ENCODE peak calls at places on chromosomes 11 and 22, in eight cellular contexts. One of them, this sample, is unnamed. For H3K4me1 and H3K36me3, the result is how much of the 10 kb centered on the place peaks cover.

GRCh38 chr11:35066783-35067476 is 72.0 kb upstream of the CD44 start:
- ATAC-seq in K562: no peak
- ATAC-seq in GM12878: peak
- ATAC-seq in GM23338: no peak
- ATAC-seq in Panc1: no peak
- ATAC-seq in HepG2: no peak
- ATAC-seq in HCT116: no peak
- ATAC-seq in upper lobe of left lung: no peak
- ATAC-seq in this sample: no peak

GRCh38 chr11:108144615-108145014 is 23.2 kb downstream of the ACAT1 start:
- ATAC-seq in HCT116: no peak
- ATAC-seq in HepG2: no peak
- ATAC-seq in K562: no peak
- ATAC-seq in Panc1: no peak
- ATAC-seq in GM12878: no peak
- ATAC-seq in GM23338: no peak
- ATAC-seq in upper lobe of left lung: no peak
- ATAC-seq in this sample: no peak

GRCh38 chr11:36441610-36442208 is 68.4 kb downstream of the TRAF6 start:
- ATAC-seq in upper lobe of left lung: no peak
- ATAC-seq in Panc1: no peak
- ATAC-seq in GM23338: no peak
- ATAC-seq in HepG2: no peak
- ATAC-seq in K562: no peak
- ATAC-seq in GM12878: peak
- ATAC-seq in HCT116: no peak
- ATAC-seq in this sample: no peak

GRCh38 chr22:49617866-49618688 is 209.6 kb downstream of the BRD1 start:
- ATAC-seq in GM23338: no peak
- ATAC-seq in GM12878: no peak
- ATAC-seq in HepG2: no peak
- ATAC-seq in K562: no peak
- ATAC-seq in Panc1: no peak
- ATAC-seq in HCT116: no peak
- ATAC-seq in upper lobe of left lung: no peak
- ATAC-seq in this sample: no peak

GRCh38 chr11:121841487-121842167 is 274.4 kb downstream of the BLID start:
- ATAC-seq in upper lobe of left lung: no peak
- ATAC-seq in GM23338: peak
- ATAC-seq in HCT116: no peak
- ATAC-seq in GM12878: no peak
- ATAC-seq in HepG2: no peak
- ATAC-seq in Panc1: no peak
- ATAC-seq in K562: no peak
- ATAC-seq in this sample: no peak

GRCh38 chr11:39570526-39570925 is 1888.9 kb downstream of the LRRC4C start:
- ATAC-seq in upper lobe of left lung: no peak
- ATAC-seq in GM12878: no peak
- ATAC-seq in GM23338: no peak
- ATAC-seq in HepG2: no peak
- ATAC-seq in HCT116: no peak
- ATAC-seq in Panc1: no peak
- ATAC-seq in K562: no peak
- ATAC-seq in this sample: no peak

GRCh38 chr11:73249304-73249703 is 22.8 kb upstream of the P2RY6 start:
- ATAC-seq in K562: peak
- ATAC-seq in HCT116: no peak
- ATAC-seq in GM12878: peak
- ATAC-seq in GM23338: no peak
- ATAC-seq in upper lobe of left lung: no peak
- ATAC-seq in Panc1: no peak
- ATAC-seq in HepG2: no peak
- ATAC-seq in this sample: no peak

GRCh38 chr11:18225906-18226305 is 10.7 kb downstream of the SAA4 start:
- ATAC-seq in K562: no peak
- ATAC-seq in HepG2: no peak
- ATAC-seq in HCT116: no peak
- ATAC-seq in GM23338: no peak
- ATAC-seq in GM12878: no peak
- ATAC-seq in Panc1: no peak
- ATAC-seq in upper lobe of left lung: no peak
- ATAC-seq in this sample: no peak

GRCh38 chr11:117462183-117462574 is 134.5 kb downstream of the CEP164 start:
- ATAC-seq in Panc1: no peak
- ATAC-seq in HCT116: no peak
- ATAC-seq in K562: no peak
- ATAC-seq in HepG2: no peak
- ATAC-seq in GM23338: no peak
- ATAC-seq in GM12878: no peak
- ATAC-seq in upper lobe of left lung: no peak
- ATAC-seq in this sample: no peak

GRCh38 chr22:48099251-48099650 is 1336.8 kb downstream of the TBC1D22A start:
- ATAC-seq in HepG2: no peak
- ATAC-seq in HCT116: no peak
- ATAC-seq in K562: no peak
- ATAC-seq in upper lobe of left lung: no peak
- ATAC-seq in Panc1: no peak
- ATAC-seq in GM12878: no peak
- ATAC-seq in GM23338: no peak
- ATAC-seq in this sample: no peak

GRCh38 chr22:48098936-48099245 is 1336.4 kb downstream of the TBC1D22A start:
- ATAC-seq in HepG2: no peak
- ATAC-seq in K562: no peak
- ATAC-seq in Panc1: no peak
- ATAC-seq in upper lobe of left lung: no peak
- ATAC-seq in GM12878: peak
- ATAC-seq in HCT116: no peak
- ATAC-seq in GM23338: no peak
- ATAC-seq in this sample: no peak

GRCh38 chr22:48098243-48098935 is 1335.9 kb downstream of the TBC1D22A start:
- ATAC-seq in Panc1: no peak
- ATAC-seq in HCT116: no peak
- ATAC-seq in K562: no peak
- ATAC-seq in GM23338: no peak
- ATAC-seq in upper lobe of left lung: no peak
- ATAC-seq in GM12878: peak
- ATAC-seq in HepG2: no peak
- ATAC-seq in this sample: no peak

GRCh38 chr22:48100685-48101417 is 1338.4 kb downstream of the TBC1D22A start:
- ATAC-seq in GM23338: no peak
- ATAC-seq in Panc1: no peak
- ATAC-seq in HCT116: no peak
- ATAC-seq in upper lobe of left lung: no peak
- ATAC-seq in HepG2: no peak
- ATAC-seq in GM12878: no peak
- ATAC-seq in K562: no peak
- ATAC-seq in this sample: no peak

DNA sequence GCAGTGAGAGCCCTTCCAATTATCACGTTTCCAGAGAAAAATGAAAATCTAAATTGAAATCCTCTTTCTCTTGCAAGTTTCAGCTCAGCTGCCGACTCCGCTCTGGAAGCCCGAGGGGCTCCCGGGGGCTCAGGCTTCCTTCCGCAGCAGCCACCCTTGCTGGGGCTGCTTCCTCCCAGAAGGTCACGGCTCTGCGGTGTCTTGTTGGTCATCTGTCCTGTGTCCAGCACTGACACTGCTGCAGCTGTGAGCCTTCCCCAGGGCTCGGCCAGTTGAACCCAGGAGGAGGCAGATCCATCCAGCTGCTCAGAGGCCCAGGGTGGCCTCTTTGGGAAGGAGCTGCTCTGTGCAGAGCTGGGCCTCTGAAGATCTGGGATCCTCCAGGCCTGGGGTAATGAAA is 1337.2 kb downstream of the TBC1D22A start:
- ATAC-seq in K562: no peak
- ATAC-seq in HepG2: no peak
- ATAC-seq in upper lobe of left lung: no peak
- ATAC-seq in HCT116: no peak
- ATAC-seq in GM23338: no peak
- ATAC-seq in Panc1: no peak
- ATAC-seq in GM12878: no peak
- ATAC-seq in this sample: no peak
- H3K4me1 ChIP-seq in K562: under half
- H3K4me1 ChIP-seq in HepG2: under half
- H3K4me1 ChIP-seq in upper lobe of left lung: under half
- H3K4me1 ChIP-seq in HCT116: under half
- H3K4me1 ChIP-seq in GM23338: under half
- H3K4me1 ChIP-seq in Panc1: under half
- H3K4me1 ChIP-seq in GM12878: under half
- H3K4me1 ChIP-seq in this sample: under half

GRCh38 chr22:38802671-38803121 is 8.8 kb upstream of the DNAL4 start:
- ATAC-seq in HCT116: peak
- ATAC-seq in upper lobe of left lung: peak
- ATAC-seq in Panc1: peak
- ATAC-seq in GM23338: peak
- ATAC-seq in HepG2: peak
- ATAC-seq in GM12878: no peak
- ATAC-seq in K562: peak
- ATAC-seq in this sample: peak
- TF ChIP-seq POLR2AphosphoS5 in HCT116: peak
- TF ChIP-seq POLR2AphosphoS5 in upper lobe of left lung: peak
- TF ChIP-seq POLR2AphosphoS5 in Panc1: no peak
- TF ChIP-seq POLR2AphosphoS5 in GM23338: no peak
- TF ChIP-seq POLR2AphosphoS5 in HepG2: no peak
- TF ChIP-seq POLR2AphosphoS5 in GM12878: no peak
- TF ChIP-seq POLR2AphosphoS5 in K562: no peak
- TF ChIP-seq POLR2AphosphoS5 in this sample: peak

GRCh38 chr11:47572715-47573255 is 6.0 kb downstream of the KBTBD4 start:
- ATAC-seq in K562: peak
- ATAC-seq in HepG2: no peak
- ATAC-seq in GM23338: no peak
- ATAC-seq in HCT116: no peak
- ATAC-seq in upper lobe of left lung: no peak
- ATAC-seq in Panc1: peak
- ATAC-seq in GM12878: no peak
- ATAC-seq in this sample: no peak

GRCh38 chr11:47571895-47572294 is 6.5 kb downstream of the PTPMT1 start:
- ATAC-seq in HepG2: no peak
- ATAC-seq in Panc1: no peak
- ATAC-seq in GM12878: no peak
- ATAC-seq in HCT116: no peak
- ATAC-seq in K562: no peak
- ATAC-seq in upper lobe of left lung: no peak
- ATAC-seq in GM23338: no peak
- ATAC-seq in this sample: no peak

GRCh38 chr11:47573321-47573720 is 5.4 kb downstream of the KBTBD4 start:
- ATAC-seq in HCT116: no peak
- ATAC-seq in upper lobe of left lung: no peak
- ATAC-seq in K562: no peak
- ATAC-seq in Panc1: no peak
- ATAC-seq in GM12878: no peak
- ATAC-seq in HepG2: no peak
- ATAC-seq in GM23338: no peak
- ATAC-seq in this sample: no peak

GRCh38 chr11:47578524-47579460 is at the start of the genes KBTBD4 and NDUFS3:
- ATAC-seq in GM12878: peak
- ATAC-seq in K562: peak
- ATAC-seq in GM23338: peak
- ATAC-seq in Panc1: peak
- ATAC-seq in upper lobe of left lung: peak
- ATAC-seq in HCT116: peak
- ATAC-seq in HepG2: peak
- ATAC-seq in this sample: peak

GRCh38 chr11:47577460-47578041 is 1.2 kb downstream of the KBTBD4 start:
- ATAC-seq in GM12878: no peak
- ATAC-seq in upper lobe of left lung: no peak
- ATAC-seq in Panc1: no peak
- ATAC-seq in K562: peak
- ATAC-seq in HepG2: no peak
- ATAC-seq in GM23338: no peak
- ATAC-seq in HCT116: no peak
- ATAC-seq in this sample: no peak
- H3K36me3 ChIP-seq in GM12878: under half
- H3K36me3 ChIP-seq in upper lobe of left lung: half or more
- H3K36me3 ChIP-seq in Panc1: under half
- H3K36me3 ChIP-seq in K562: half or more
- H3K36me3 ChIP-seq in HepG2: under half
- H3K36me3 ChIP-seq in GM23338: under half
- H3K36me3 ChIP-seq in HCT116: under half
- H3K36me3 ChIP-seq in this sample: under half

GRCh38 chr22:43005106-43005505 is 9.8 kb downstream of the PACSIN2 start:
- ATAC-seq in HCT116: no peak
- ATAC-seq in Panc1: no peak
- ATAC-seq in upper lobe of left lung: no peak
- ATAC-seq in HepG2: no peak
- ATAC-seq in K562: no peak
- ATAC-seq in GM23338: no peak
- ATAC-seq in GM12878: no peak
- ATAC-seq in this sample: no peak

GRCh38 chr22:43006753-43007152 is 8.2 kb downstream of the PACSIN2 start:
- ATAC-seq in Panc1: no peak
- ATAC-seq in HCT116: no peak
- ATAC-seq in GM12878: no peak
- ATAC-seq in upper lobe of left lung: peak
- ATAC-seq in K562: no peak
- ATAC-seq in GM23338: no peak
- ATAC-seq in HepG2: no peak
- ATAC-seq in this sample: no peak

GRCh38 chr22:43002198-43002577 is 12.8 kb downstream of the PACSIN2 start:
- ATAC-seq in GM12878: no peak
- ATAC-seq in HCT116: no peak
- ATAC-seq in K562: no peak
- ATAC-seq in upper lobe of left lung: peak
- ATAC-seq in GM23338: peak
- ATAC-seq in HepG2: no peak
- ATAC-seq in Panc1: no peak
- ATAC-seq in this sample: no peak

GRCh38 chr22:43006016-43006505 is 8.9 kb downstream of the PACSIN2 start:
- ATAC-seq in Panc1: no peak
- ATAC-seq in HCT116: no peak
- ATAC-seq in upper lobe of left lung: no peak
- ATAC-seq in K562: no peak
- ATAC-seq in GM23338: no peak
- ATAC-seq in HepG2: no peak
- ATAC-seq in GM12878: no peak
- ATAC-seq in this sample: no peak

GRCh38 chr22:43004362-43005035 is 10.4 kb downstream of the PACSIN2 start:
- ATAC-seq in K562: no peak
- ATAC-seq in Panc1: no peak
- ATAC-seq in upper lobe of left lung: peak
- ATAC-seq in HCT116: peak
- ATAC-seq in HepG2: no peak
- ATAC-seq in GM23338: peak
- ATAC-seq in GM12878: no peak
- ATAC-seq in this sample: no peak
- H3K4me1 ChIP-seq in K562: under half
- H3K4me1 ChIP-seq in Panc1: under half
- H3K4me1 ChIP-seq in upper lobe of left lung: half or more
- H3K4me1 ChIP-seq in HCT116: half or more
- H3K4me1 ChIP-seq in HepG2: half or more
- H3K4me1 ChIP-seq in GM23338: half or more
- H3K4me1 ChIP-seq in GM12878: half or more
- H3K4me1 ChIP-seq in this sample: half or more

This sample was measured in gastroesophageal sphincter.